ENCODE peak calls at places on chromosomes 16 and 17, in five cellular contexts. M is glutamatergic neuron, U is ovary, T is cardiac muscle cell, P is GM23338. N is an unnamed sample.

GRCh38 chr17:69918164-69918563 is 156.9 kb upstream of the KCNJ16 start:
- DNase-seq in M (no peak), U (no peak), T (no peak), P (no peak), N (no peak)

GRCh38 chr17:4881761-4882555 is 17.4 kb upstream of the C17orf107 start:
- DNase-seq in M (peak), U (peak), T (peak), P (peak), N (peak)

GRCh38 chr16:56102159-56102798 is 89.0 kb upstream of the GNAO1 start:
- DNase-seq in M (peak), U (peak), T (peak), P (peak), N (no peak)

GRCh38 chr17:42372142-42372541 is 16.1 kb downstream of the STAT3 start:
- DNase-seq in M (no peak), U (no peak), T (no peak), P (no peak), N (no peak)

GRCh38 chr16:83689385-83689831 is 118.4 kb upstream of the HSBP1 start:
- DNase-seq in M (no peak), U (no peak), T (peak), P (peak), N (no peak)

GRCh38 chr16:165539-166374 is at the start of gene HBM:
- DNase-seq in M (no peak), U (no peak), T (no peak), P (peak), N (peak)

GRCh38 chr16:87422106-87422505 is 30.0 kb downstream of the MAP1LC3B start:
- DNase-seq in M (no peak), U (no peak), T (no peak), P (no peak), N (no peak)

GRCh38 chr17:13698832-13699231 is 97.1 kb upstream of the HS3ST3A1 start:
- DNase-seq in M (no peak), U (no peak), T (no peak), P (peak), N (peak)

GRCh38 chr17:62791235-62792121 is 16.6 kb downstream of the MARCHF10 start:
- DNase-seq in M (no peak), U (no peak), T (peak), P (no peak), N (peak)

GRCh38 chr17:39605492-39606433 is 2.0 kb downstream of the NEUROD2 start:
- DNase-seq in M (no peak), U (no peak), T (peak), P (peak), N (peak)

GRCh38 chr17:73393962-73394361 is 82.2 kb upstream of the CDC42EP4 start:
- DNase-seq in M (no peak), U (no peak), T (no peak), P (peak), N (peak)

GRCh38 chr17:56499799-56500388 is 93.6 kb upstream of the NOG start:
- DNase-seq in M (no peak), U (no peak), T (peak), P (peak), N (peak)

GRCh38 chr16:84611041-84611440 is 6.8 kb downstream of the COTL1 start:
- DNase-seq in M (no peak), U (no peak), T (no peak), P (no peak), N (no peak)

GRCh38 chr16:71894229-71894920 is 956 bp upstream of the IST1 start:
- DNase-seq in M (peak), U (peak), T (peak), P (peak), N (peak)

GRCh38 chr16:22898131-22898530 is 84.2 kb downstream of the HS3ST2 start:
- DNase-seq in M (no peak), U (no peak), T (no peak), P (no peak), N (no peak)

GRCh38 chr16:87297918-87298631 is 19.1 kb downstream of the C16orf95 start:
- DNase-seq in M (peak), U (no peak), T (peak), P (peak), N (peak)

GRCh38 chr17:79085154-79085920 is 10.7 kb downstream of the ENGASE start:
- DNase-seq in M (peak), U (no peak), T (no peak), P (no peak), N (no peak)

GRCh38 chr16:86050591-86051375 is 151.8 kb downstream of the IRF8 start:
- DNase-seq in M (no peak), U (no peak), T (peak), P (no peak), N (peak)

GRCh38 chr16:87263418-87264052 is 53.7 kb downstream of the C16orf95 start:
- DNase-seq in M (no peak), U (no peak), T (no peak), P (peak), N (no peak)

GRCh38 chr17:69567130-69567529 is 152.6 kb downstream of the MAP2K6 start:
- DNase-seq in M (no peak), U (no peak), T (peak), P (peak), N (peak)

GRCh38 chr16:87407511-87408112 is 15.5 kb downstream of the MAP1LC3B start:
- DNase-seq in M (no peak), U (peak), T (no peak), P (no peak), N (peak)

GRCh38 chr17:77257169-77257568 is 116.4 kb downstream of the SEC14L1 start:
- DNase-seq in M (no peak), U (no peak), T (no peak), P (no peak), N (no peak)

GRCh38 chr17:78140169-78141051 is 5.8 kb upstream of the C17orf99 start:
- DNase-seq in M (peak), U (peak), T (peak), P (peak), N (peak)

GRCh38 chr17:38911081-38911730 is 14.2 kb upstream of the LASP1NB start:
- DNase-seq in M (no peak), U (peak), T (no peak), P (no peak), N (peak)

GRCh38 chr17:2468270-2468669 is 43.4 kb downstream of the METTL16 start:
- DNase-seq in M (no peak), U (no peak), T (no peak), P (no peak), N (no peak)

GRCh38 chr17:40322417-40323315 is 13.7 kb downstream of the RARA start:
- DNase-seq in M (no peak), U (peak), T (no peak), P (peak), N (peak)

GRCh38 chr17:35189291-35189690 is 4.9 kb downstream of the SLC35G3 start:
- DNase-seq in M (no peak), U (no peak), T (no peak), P (no peak), N (no peak)

GRCh38 chr16:117381-118365 is 20.8 kb downstream of the NPRL3 start:
- DNase-seq in M (peak), U (peak), T (peak), P (peak), N (peak)

GRCh38 chr16:86252596-86252995 is 257.7 kb upstream of the FOXF1 start:
- DNase-seq in M (peak), U (no peak), T (peak), P (peak), N (peak)

GRCh38 chr16:606656-607307 is 16.9 kb downstream of the RAB40C start:
- DNase-seq in M (no peak), U (no peak), T (no peak), P (no peak), N (no peak)

GRCh38 chr16:49277386-49277742 is 4.3 kb downstream of the CBLN1 start:
- DNase-seq in M (no peak), U (no peak), T (no peak), P (peak), N (peak)

GRCh38 chr17:19482571-19482970 is 51.1 kb upstream of the SLC47A1 start:
- DNase-seq in M (no peak), U (no peak), T (no peak), P (peak), N (no peak)

GRCh38 chr16:90008708-90009145 is 10.5 kb downstream of the DBNDD1 start:
- DNase-seq in M (no peak), U (no peak), T (no peak), P (no peak), N (no peak)

GRCh38 chr17:28661635-28662526 is at the start of the genes SDF2 and SUPT6H:
- DNase-seq in M (peak), U (peak), T (peak), P (peak), N (peak)

GRCh38 chr17:7825206-7825980 is 8.6 kb upstream of the KDM6B start:
- DNase-seq in M (no peak), U (no peak), T (no peak), P (no peak), N (peak)
- TF ChIP-seq CTCF in M (no peak), U (no peak), T (no peak), P (peak), N (peak)

DNA sequence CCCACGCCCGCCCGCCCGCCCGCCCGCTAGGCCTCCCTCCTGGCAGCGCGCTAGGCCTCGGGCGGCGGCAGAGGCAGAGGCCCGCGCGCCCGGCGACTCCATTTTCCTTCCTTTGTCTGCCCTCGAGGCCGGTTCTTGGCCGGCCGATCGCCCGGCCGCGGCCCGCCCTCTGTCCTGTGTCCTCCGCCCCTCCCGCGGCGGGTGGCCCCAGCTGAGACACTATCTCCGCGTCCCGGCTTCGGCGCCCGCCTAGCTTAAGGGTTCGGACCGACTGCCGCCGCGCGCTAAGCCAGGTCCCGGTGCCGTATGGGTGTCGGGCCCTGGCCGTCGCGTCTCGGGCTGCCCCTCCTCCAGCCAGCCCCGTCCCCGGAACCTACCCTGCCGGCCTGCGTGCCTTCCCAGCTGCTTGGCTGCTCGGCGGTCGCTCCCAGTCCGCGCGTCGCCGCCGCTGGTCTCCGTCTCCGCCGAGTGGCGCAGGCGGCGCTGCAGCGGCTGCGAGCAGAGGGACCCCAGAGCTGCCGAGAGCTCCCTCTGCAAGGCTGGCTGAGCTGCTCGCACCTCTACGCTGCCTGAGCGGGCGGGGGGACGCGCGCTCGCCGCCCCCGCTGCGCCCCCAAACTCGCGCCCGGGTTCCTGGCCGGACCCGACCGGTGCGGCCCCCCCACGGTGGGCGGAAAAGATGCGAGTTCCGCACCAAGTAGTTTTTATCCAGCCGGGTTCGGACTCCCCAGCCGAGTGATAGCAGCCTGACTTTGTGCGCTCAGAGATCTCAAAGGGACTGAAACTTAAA is 787 bp downstream of the CTCF start:
- DNase-seq in M (peak), U (peak), T (peak), P (peak), N (peak)
- TF ChIP-seq CTCF in M (no peak), U (peak), T (peak), P (no peak), N (no peak)

GRCh38 chr16:57863434-57864160 is 61.3 kb upstream of the KIFC3 start:
- DNase-seq in M (no peak), U (peak), T (peak), P (peak), N (peak)
- TF ChIP-seq CTCF in M (no peak), U (peak), T (peak), P (peak), N (peak)

DNA sequence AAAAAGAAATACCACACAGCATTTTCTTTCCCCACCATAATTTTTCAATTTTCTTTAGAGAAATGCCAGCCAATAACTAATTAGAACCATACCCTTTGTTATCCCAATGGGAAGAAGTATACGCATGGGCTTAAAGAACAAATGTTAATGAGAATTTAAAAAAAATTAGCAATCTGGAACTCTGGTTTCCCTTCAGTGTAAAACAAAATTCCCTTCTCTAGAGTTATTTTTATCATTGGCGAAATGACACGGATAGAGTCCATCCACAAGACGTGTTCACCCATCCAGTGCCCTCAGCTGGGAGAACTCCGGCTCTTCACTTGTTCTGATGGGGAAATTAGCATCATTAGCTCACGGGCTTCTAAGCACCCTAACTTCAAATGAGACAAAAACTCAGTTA is 3.3 kb downstream of the NXN start:
- DNase-seq in M (no peak), U (no peak), T (no peak), P (no peak), N (no peak)
- TF ChIP-seq CTCF in M (no peak), U (no peak), T (no peak), P (no peak), N (no peak)

DNA sequence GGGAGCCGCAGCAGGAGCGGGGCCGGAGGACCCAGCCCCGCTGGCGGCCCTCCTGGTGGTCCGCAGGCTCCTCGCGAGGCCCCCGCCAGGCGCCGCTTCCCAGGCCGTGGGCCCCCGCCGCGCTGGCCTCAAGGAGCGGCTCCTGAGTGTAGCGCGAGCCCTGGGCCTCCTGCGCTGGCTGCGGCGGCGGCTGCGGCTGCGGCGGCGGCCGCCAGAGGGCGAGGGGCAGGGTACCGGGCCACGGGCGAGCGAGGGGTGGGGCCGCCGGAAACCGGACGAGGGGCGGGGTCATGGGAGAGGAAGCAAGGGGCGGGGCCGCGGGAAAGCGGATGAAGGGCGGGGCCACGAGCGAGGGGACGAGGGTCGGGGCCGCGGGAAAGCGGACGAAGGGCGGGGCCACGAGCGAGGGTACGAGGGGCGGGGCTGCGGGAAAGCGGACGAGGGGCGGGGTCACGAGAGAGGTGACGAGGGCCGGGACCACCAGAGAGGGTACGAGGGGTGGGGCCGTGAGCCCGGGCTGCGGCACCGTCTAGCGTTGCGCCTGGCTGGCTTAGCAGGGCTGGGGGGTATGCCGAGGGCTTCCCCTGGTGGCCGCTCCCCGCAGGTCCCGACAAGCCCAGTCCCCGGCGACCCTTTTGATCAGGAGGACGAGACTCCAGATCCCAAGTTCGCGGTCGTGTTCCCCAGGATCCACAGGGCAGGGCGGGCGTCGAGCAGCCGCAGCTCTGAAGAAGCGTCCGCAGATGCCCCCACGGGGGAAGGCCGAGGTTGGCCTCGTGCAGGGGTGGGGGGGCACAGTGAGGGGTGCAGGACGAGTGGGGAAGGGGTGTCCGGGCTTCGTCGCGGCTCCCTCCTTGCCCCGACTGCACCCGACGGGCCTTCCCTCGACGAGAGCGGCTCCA is 1.7 kb downstream of the MYO15B start:
- DNase-seq in M (peak), U (peak), T (peak), P (peak), N (peak)
- TF ChIP-seq CTCF in M (peak), U (peak), T (peak), P (peak), N (peak)

DNA sequence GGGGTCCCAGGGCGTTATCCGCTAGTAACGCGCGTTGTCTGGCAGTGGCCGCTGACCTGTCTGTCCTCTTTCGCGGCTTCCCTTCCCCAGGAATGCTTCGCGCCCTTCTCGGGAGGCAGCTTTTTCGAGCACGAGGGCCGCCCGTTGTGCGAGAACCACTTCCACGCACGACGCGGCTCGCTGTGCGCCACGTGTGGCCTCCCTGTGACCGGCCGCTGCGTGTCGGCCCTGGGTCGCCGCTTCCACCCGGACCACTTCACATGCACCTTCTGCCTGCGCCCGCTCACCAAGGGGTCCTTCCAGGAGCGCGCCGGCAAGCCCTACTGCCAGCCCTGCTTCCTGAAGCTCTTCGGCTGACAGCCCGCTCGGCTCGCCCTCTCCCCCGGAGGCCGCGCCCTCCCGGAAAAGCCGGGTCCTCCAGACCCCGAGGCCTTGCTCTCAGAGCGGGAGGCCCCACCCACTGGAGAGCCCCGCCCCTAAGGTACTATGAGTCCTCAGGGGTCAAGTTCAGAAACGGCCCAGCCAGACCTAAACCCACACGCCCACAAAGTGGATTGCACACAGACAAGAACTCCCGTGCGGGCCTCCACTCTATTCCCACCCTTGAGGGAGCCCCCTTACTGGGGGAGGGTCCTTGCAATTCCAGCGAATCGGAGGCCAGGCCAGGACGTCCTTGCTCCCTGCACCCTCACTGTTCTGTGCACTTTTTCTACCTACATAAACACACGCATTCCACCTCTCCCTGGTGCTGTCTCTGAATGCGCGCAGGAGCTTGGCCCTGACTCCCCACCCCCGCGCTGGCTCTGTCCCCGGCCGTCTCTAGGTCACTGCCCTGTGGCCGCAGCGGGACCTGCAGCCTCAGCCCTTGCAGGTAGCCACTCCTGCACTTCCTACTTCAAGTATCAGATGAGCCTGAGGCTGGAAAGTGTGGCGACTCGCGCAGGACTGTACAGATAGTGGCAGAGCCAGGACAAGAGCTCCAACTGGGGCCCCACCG is 5.4 kb upstream of the SLC5A2 start:
- DNase-seq in M (peak), U (no peak), T (peak), P (peak), N (peak)
- TF ChIP-seq CTCF in M (peak), U (no peak), T (no peak), P (peak), N (peak)

DNA sequence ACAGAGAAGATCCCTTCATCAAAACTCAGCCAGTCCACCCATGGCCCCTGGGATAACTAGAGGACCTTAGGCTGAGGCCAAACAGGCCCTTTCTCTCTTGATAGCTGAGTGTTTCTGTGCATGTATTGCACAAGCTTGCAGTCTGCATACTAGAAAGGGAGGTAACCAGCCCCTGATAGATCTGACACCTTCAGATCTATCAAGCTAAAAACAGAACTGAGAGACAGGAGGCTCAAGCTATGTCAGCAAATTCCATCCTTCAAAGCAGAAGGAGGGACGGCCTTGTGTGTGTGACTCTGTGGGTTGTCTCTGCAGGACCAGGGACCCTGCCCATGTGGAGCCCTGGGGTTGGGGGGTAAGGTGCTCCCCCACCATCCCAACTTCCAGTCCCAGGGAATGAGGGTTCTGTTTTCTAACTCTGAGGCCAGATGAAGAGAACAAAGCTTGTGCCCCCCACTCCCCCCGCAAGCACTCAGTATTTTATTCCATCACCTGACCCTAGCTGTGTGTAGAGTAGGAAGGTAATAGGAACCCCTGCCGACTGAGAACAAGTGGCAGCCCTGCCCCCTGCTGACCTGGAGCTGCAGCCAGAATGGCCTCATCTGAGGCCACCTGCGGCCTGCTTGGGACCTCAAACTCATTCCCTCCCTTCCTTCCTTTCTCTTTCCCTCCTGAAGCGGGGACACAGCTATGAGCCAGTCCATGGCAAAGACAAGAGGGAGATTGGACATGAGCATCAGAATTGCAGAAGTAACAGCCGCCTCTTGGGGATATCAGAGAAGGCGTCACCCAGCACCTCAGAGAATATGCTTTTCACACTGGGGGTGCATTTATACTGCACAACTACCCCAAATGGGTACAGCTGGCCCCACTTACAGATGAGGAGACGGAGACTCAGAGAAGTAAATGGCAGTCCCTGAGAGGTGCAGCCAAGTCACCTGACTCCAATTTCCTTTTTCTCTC is 63.7 kb downstream of the SMPD3 start:
- DNase-seq in M (peak), U (no peak), T (peak), P (peak), N (peak)
- TF ChIP-seq CTCF in M (no peak), U (no peak), T (no peak), P (no peak), N (peak)

GRCh38 chr17:67628580-67629013 is 89.1 kb upstream of the NOL11 start:
- DNase-seq in M (no peak), U (no peak), T (no peak), P (peak), N (peak)
- TF ChIP-seq CTCF in M (no peak), U (no peak), T (peak), P (peak), N (peak)